ENCODE peak calls at places on chromosomes 7 and 10, in nine cellular contexts. G is T1000; L is sigmoid colon; S is T-helper 9 cell; C is stimulated activated CD4-positive, alpha-beta T cell treated with anti-CD3 and anti-CD28 coated beads, Interleukin-4, amount 100 ng/mL, for 1 hour; D is naive thymus-derived CD8-positive, alpha-beta T cell; J is aorta; Z is activated T-cell treated with anti-CD3 and anti-CD28 coated beads for 48 hours; H is CD8-positive, alpha-beta T cell. P is an unnamed sample.
A peak's percentile ranks its signal among the peaks of the same experiment; 100 is the strongest.

GRCh38 chr10:99965700-99966099 is 44.0 kb downstream of the DNMBP start:
- DNase-seq in G (no peak), L (no peak), S (no peak), C (no peak), D (no peak), J (no peak), Z (no peak), H (no peak), P (peak; percentile 41)

GRCh38 chr7:33421384-33421783 is 292.0 kb downstream of the BBS9 start:
- DNase-seq in G (no peak), L (no peak), S (no peak), C (no peak), D (no peak), J (no peak), Z (no peak), H (no peak), P (peak; percentile 26)

GRCh38 chr7:19117081-19117869 is at the start of gene TWIST1:
- DNase-seq in G (peak; percentile 75), L (peak; percentile 79), S (no peak), C (no peak), D (no peak), J (peak; percentile 90), Z (no peak), H (no peak), P (peak; percentile 91)

GRCh38 chr10:5291501-5292195 is 73.1 kb upstream of the UCN3 start:
- DNase-seq in G (no peak), L (peak; percentile 78), S (peak; percentile 52), C (peak; percentile 63), D (peak; percentile 75), J (no peak), Z (peak; percentile 48), H (peak; percentile 78), P (peak; percentile 98)

GRCh38 chr7:135508853-135509588 is 881 bp downstream of the CNOT4 start:
- DNase-seq in G (no peak), L (no peak), S (no peak), C (peak; percentile 15), D (peak; percentile 61), J (no peak), Z (peak; percentile 15), H (peak; percentile 23), P (peak; percentile 35)

GRCh38 chr7:94087664-94088352 is 83.7 kb upstream of the BET1 start:
- DNase-seq in G (peak; percentile 3), L (no peak), S (peak; percentile 6), C (peak; percentile 11), D (peak; percentile 65), J (no peak), Z (peak; percentile 13), H (peak; percentile 38), P (peak; percentile 92)

GRCh38 chr10:77430530-77430929 is 207.1 kb downstream of the KCNMA1 start:
- DNase-seq in G (no peak), L (no peak), S (no peak), C (no peak), D (no peak), J (no peak), Z (no peak), H (no peak), P (no peak)

GRCh38 chr10:90451283-90451682 is 406.6 kb downstream of the HTR7 start:
- DNase-seq in G (no peak), L (no peak), S (no peak), C (no peak), D (no peak), J (no peak), Z (no peak), H (no peak), P (peak; percentile 50)

GRCh38 chr10:33143160-33143728 is 185.2 kb upstream of the ITGB1 start:
- DNase-seq in G (peak; percentile 43), L (peak; percentile 15), S (no peak), C (peak; percentile 45), D (no peak), J (no peak), Z (peak; percentile 38), H (peak; percentile 31), P (peak; percentile 82)

GRCh38 chr10:11295492-11295891 is 277.8 kb downstream of the CELF2 start:
- DNase-seq in G (no peak), L (no peak), S (no peak), C (no peak), D (no peak), J (no peak), Z (no peak), H (no peak), P (no peak)

GRCh38 chr10:100340948-100341847 is 5.8 kb upstream of the SCD start:
- DNase-seq in G (no peak), L (peak; percentile 73), S (no peak), C (no peak), D (no peak), J (no peak), Z (no peak), H (no peak), P (no peak)

GRCh38 chr7:16422100-16422430 is 727 bp upstream of the CRPPA start:
- DNase-seq in G (no peak), L (no peak), S (no peak), C (no peak), D (no peak), J (no peak), Z (no peak), H (no peak), P (peak; percentile 35)

GRCh38 chr7:28551311-28551710 is 139.0 kb downstream of the CREB5 start:
- DNase-seq in G (no peak), L (no peak), S (no peak), C (no peak), D (no peak), J (no peak), Z (no peak), H (no peak), P (no peak)

GRCh38 chr10:100827819-100828743 is 82.7 kb downstream of the PAX2 start:
- DNase-seq in G (no peak), L (peak; percentile 62), S (peak; percentile 10), C (peak; percentile 27), D (no peak), J (no peak), Z (peak; percentile 37), H (no peak), P (no peak)

GRCh38 chr10:132715791-132716680 is 69.9 kb downstream of the NKX6-2 start:
- DNase-seq in G (no peak), L (peak; percentile 62), S (no peak), C (no peak), D (peak; percentile 31), J (peak; percentile 68), Z (no peak), H (no peak), P (no peak)